ENCODE peak calls at places on chromosomes 2 and 18, in eight cellular contexts. F, T, O, A, D, L, P and J are unnamed samples.

GRCh38 chr2:161384864-161385263 is 31.2 kb upstream of the TBR1 start:
- DNase-seq in D (peak), L (no peak), F (no peak), P (no peak), T (peak), O (no peak), A (no peak), J (no peak)

GRCh38 chr2:213834331-213834730 is 550.1 kb downstream of the SPAG16 start:
- DNase-seq in D (no peak), P (no peak), L (peak), A (peak), T (no peak), O (peak), F (no peak), J (peak)

GRCh38 chr2:6855860-6856547 is 9.7 kb downstream of the CMPK2 start:
- DNase-seq in A (no peak), T (no peak), O (no peak), L (no peak), F (no peak), P (no peak), D (no peak), J (peak)

GRCh38 chr2:19747310-19748072 is 154.3 kb downstream of the TTC32 start:
- DNase-seq in O (no peak), F (no peak), P (no peak), L (no peak), A (no peak), D (no peak), T (no peak), J (no peak)

GRCh38 chr2:239292531-239292930 is 108.3 kb downstream of the HDAC4 start:
- DNase-seq in P (no peak), F (no peak), O (no peak), D (no peak), T (no peak), A (no peak), L (no peak), J (no peak)

GRCh38 chr2:58042486-58042970 is 4.1 kb upstream of the VRK2 start:
- DNase-seq in P (peak), O (peak), L (peak), D (peak), T (peak), A (peak), F (no peak), J (peak)

GRCh38 chr2:140893685-140894084 is 1237.1 kb downstream of the LRP1B start:
- DNase-seq in O (peak), P (no peak), F (no peak), T (no peak), D (no peak), A (peak), L (peak), J (no peak)

GRCh38 chr2:113918229-113918628 is 28.3 kb downstream of the ACTR3 start:
- DNase-seq in O (no peak), D (no peak), A (no peak), T (no peak), F (no peak), P (no peak), L (no peak), J (no peak)

GRCh38 chr18:46392576-46392975 is 264.4 kb downstream of the LOXHD1 start:
- DNase-seq in O (no peak), F (no peak), L (no peak), D (no peak), A (no peak), T (no peak), P (no peak), J (no peak)

GRCh38 chr2:151824886-151825285 is 3.3 kb downstream of the ARL5A start:
- DNase-seq in P (no peak), L (no peak), O (no peak), A (no peak), T (no peak), D (no peak), F (no peak), J (no peak)

GRCh38 chr2:236824836-236825235 is 255.2 kb downstream of the ACKR3 start:
- DNase-seq in F (no peak), A (no peak), O (no peak), P (peak), D (no peak), T (no peak), L (no peak), J (peak)

GRCh38 chr2:37573818-37574388 is 97.5 kb downstream of the CDC42EP3 start:
- DNase-seq in O (no peak), A (no peak), F (no peak), L (no peak), T (peak), D (peak), P (no peak), J (peak)

GRCh38 chr2:143524001-143524608 is 394.9 kb downstream of the ARHGAP15 start:
- DNase-seq in D (no peak), L (peak), O (peak), F (no peak), P (no peak), A (no peak), T (no peak), J (no peak)

GRCh38 chr2:196263181-196263747 is 91.9 kb upstream of the STK17B start:
- DNase-seq in A (peak), L (peak), F (no peak), T (peak), O (no peak), D (peak), P (peak), J (no peak)

GRCh38 chr2:72889991-72890390 is 2.8 kb downstream of the SPR start:
- DNase-seq in F (no peak), L (no peak), A (no peak), T (no peak), O (no peak), D (no peak), P (no peak), J (no peak)

GRCh38 chr2:32805104-32806095 is 141.4 kb upstream of the LTBP1 start:
- DNase-seq in A (no peak), O (no peak), D (no peak), T (no peak), F (no peak), P (peak), L (no peak), J (peak)

GRCh38 chr18:50982802-50983179 is 15.0 kb downstream of the ELAC1 start:
- DNase-seq in T (no peak), F (no peak), O (peak), A (no peak), P (no peak), D (no peak), L (peak), J (peak)

GRCh38 chr2:53028259-53028658 is 739.3 kb upstream of the CHAC2 start:
- DNase-seq in T (no peak), F (no peak), O (peak), D (no peak), L (peak), P (no peak), A (no peak), J (no peak)

GRCh38 chr2:232330068-232330999 is 48.2 kb upstream of the ALPP start:
- DNase-seq in D (no peak), O (no peak), L (no peak), A (no peak), T (no peak), P (no peak), F (no peak), J (no peak)

GRCh38 chr18:58893388-58894099 is 28.9 kb downstream of the ZNF532 start:
- DNase-seq in P (no peak), A (no peak), F (no peak), L (no peak), D (no peak), T (no peak), O (peak), J (no peak)

GRCh38 chr2:99559075-99559662 is 69.4 kb upstream of the REV1 start:
- DNase-seq in D (peak), P (peak), F (peak), T (peak), A (peak), O (peak), L (peak), J (peak)

GRCh38 chr2:100580474-100581264 is 17.9 kb downstream of the PDCL3 start:
- DNase-seq in D (peak), P (no peak), L (no peak), F (no peak), O (no peak), A (no peak), T (no peak), J (no peak)

GRCh38 chr2:29544917-29545316 is 376.5 kb downstream of the ALK start:
- DNase-seq in O (no peak), L (no peak), A (no peak), F (no peak), P (no peak), D (peak), T (peak), J (no peak)

GRCh38 chr18:62683935-62684334 is 31.4 kb upstream of the PHLPP1 start:
- DNase-seq in T (no peak), A (no peak), P (no peak), D (no peak), L (no peak), O (no peak), F (no peak), J (no peak)

GRCh38 chr2:22867921-22868320 is 517.1 kb upstream of the KLHL29 start:
- DNase-seq in P (no peak), F (no peak), O (no peak), A (no peak), D (no peak), T (no peak), L (no peak), J (no peak)

GRCh38 chr2:102661846-102662245 is 42.5 kb downstream of the SLC9A2 start:
- DNase-seq in T (no peak), A (no peak), O (no peak), F (no peak), L (no peak), P (peak), D (no peak), J (no peak)

GRCh38 chr2:120346667-120347358 is 877 bp downstream of the INHBB start:
- DNase-seq in O (peak), L (peak), D (no peak), A (peak), T (no peak), P (no peak), F (peak), J (peak)

GRCh38 chr2:72931280-72931910 is 14.1 kb downstream of the EMX1 start:
- DNase-seq in O (peak), A (no peak), F (no peak), D (no peak), L (no peak), P (no peak), T (no peak), J (no peak)

GRCh38 chr2:233995985-233996384 is 54.5 kb upstream of the SPP2 start:
- DNase-seq in T (peak), A (no peak), P (no peak), L (no peak), D (no peak), O (peak), F (no peak), J (no peak)

GRCh38 chr2:239324456-239324855 is 76.4 kb downstream of the HDAC4 start:
- DNase-seq in T (no peak), F (no peak), P (no peak), A (no peak), L (no peak), O (no peak), D (no peak), J (no peak)

GRCh38 chr2:164896634-164897033 is 55.0 kb upstream of the COBLL1 start:
- DNase-seq in P (peak), F (no peak), D (peak), L (peak), O (peak), A (no peak), T (peak), J (peak)

GRCh38 chr18:3624818-3625716 is 175.1 kb downstream of the TGIF1 start:
- DNase-seq in L (peak), T (no peak), F (no peak), P (peak), D (peak), O (peak), A (peak), J (peak)